ENCODE peak calls at places on chromosomes 13 and 19, in six cellular contexts. U is heart left ventricle, T is gastrocnemius medialis, F is sigmoid colon, W is tibial nerve, O is prostate gland. P is an unnamed sample.

GRCh38 chr19:46429999-46430398 is 1.3 kb upstream of the PNMA8C start:
- DNase-seq in U (no peak), T (no peak), F (no peak), W (no peak), O (no peak), P (no peak)

GRCh38 chr13:98626298-98626940 is 49.5 kb upstream of the STK24 start:
- DNase-seq in U (no peak), T (no peak), F (no peak), W (no peak), O (no peak), P (no peak)

GRCh38 chr13:83183439-83184149 is 698.7 kb downstream of the SLITRK1 start:
- DNase-seq in U (no peak), T (no peak), F (no peak), W (no peak), O (no peak), P (no peak)

GRCh38 chr19:54805665-54806515 is 2.5 kb downstream of the KIR2DL4 start:
- DNase-seq in U (no peak), T (no peak), F (no peak), W (no peak), O (no peak), P (no peak)

GRCh38 chr13:112142401-112142930 is 75.5 kb downstream of the SOX1 start:
- DNase-seq in U (no peak), T (no peak), F (no peak), W (no peak), O (no peak), P (no peak)

GRCh38 chr13:28138756-28139470 is 568 bp downstream of the PAN3 start:
- DNase-seq in U (peak; percentile 87), T (peak; percentile 61), F (peak; percentile 93), W (peak; percentile 53), O (peak; percentile 70), P (peak; percentile 85)

GRCh38 chr19:11379857-11380350 is 4.2 kb downstream of the EPOR start:
- DNase-seq in U (no peak), T (no peak), F (no peak), W (no peak), O (no peak), P (no peak)

GRCh38 chr13:58300974-58301681 is 669.6 kb downstream of the PCDH17 start:
- DNase-seq in U (no peak), T (no peak), F (no peak), W (no peak), O (no peak), P (no peak)

GRCh38 chr13:72456486-72456885 is 270.9 kb downstream of the MZT1 start:
- DNase-seq in U (no peak), T (no peak), F (no peak), W (no peak), O (no peak), P (no peak)

GRCh38 chr13:33352023-33352422 is 66.5 kb upstream of the STARD13 start:
- DNase-seq in U (no peak), T (no peak), F (no peak), W (no peak), O (no peak), P (no peak)

GRCh38 chr19:18232540-18233223 is 6.4 kb upstream of the PDE4C start:
- DNase-seq in U (no peak), T (no peak), F (no peak), W (no peak), O (no peak), P (no peak)

GRCh38 chr13:103371271-103371670 is 305.1 kb upstream of the SLC10A2 start:
- DNase-seq in U (no peak), T (no peak), F (no peak), W (no peak), O (no peak), P (no peak)

GRCh38 chr19:23799321-23799720 is 40.6 kb upstream of the ZNF681 start:
- DNase-seq in U (no peak), T (no peak), F (no peak), W (no peak), O (no peak), P (no peak)

GRCh38 chr19:3178377-3178972 is at the start of gene S1PR4:
- DNase-seq in U (peak; percentile 31), T (no peak), F (no peak), W (no peak), O (no peak), P (peak; percentile 63)

GRCh38 chr19:3655402-3656072 is 28.9 kb upstream of the CACTIN start:
- DNase-seq in U (peak; percentile 78), T (no peak), F (no peak), W (no peak), O (no peak), P (no peak)

DNA sequence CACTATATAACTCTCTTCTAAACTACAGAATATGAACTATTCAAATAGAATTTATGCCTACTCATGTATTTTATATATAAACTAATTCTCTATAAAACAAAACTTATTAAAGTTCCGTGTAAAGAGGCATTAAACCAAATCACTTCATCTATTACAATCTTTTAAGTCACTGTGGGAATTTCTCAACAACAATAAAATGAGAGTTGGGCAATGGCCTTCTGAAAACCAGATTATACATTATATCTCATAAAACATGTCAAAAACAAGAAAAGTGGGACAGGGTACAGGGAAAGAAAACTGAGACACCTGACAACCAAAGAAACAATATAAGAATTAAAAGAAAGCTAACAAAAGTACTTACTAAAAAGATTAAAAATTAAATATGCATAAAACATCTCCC is 145.2 kb downstream of the DIAPH3 start:
- DNase-seq in U (no peak), T (no peak), F (no peak), W (no peak), O (no peak), P (no peak)
- H3K4me1 ChIP-seq in U (no peaks in the 10 kb centered on the region), T (no peaks in the 10 kb centered on the region), F (no peaks in the 10 kb centered on the region), W (no peaks in the 10 kb centered on the region), O (no peaks in the 10 kb centered on the region), P (no peaks in the 10 kb centered on the region)

DNA sequence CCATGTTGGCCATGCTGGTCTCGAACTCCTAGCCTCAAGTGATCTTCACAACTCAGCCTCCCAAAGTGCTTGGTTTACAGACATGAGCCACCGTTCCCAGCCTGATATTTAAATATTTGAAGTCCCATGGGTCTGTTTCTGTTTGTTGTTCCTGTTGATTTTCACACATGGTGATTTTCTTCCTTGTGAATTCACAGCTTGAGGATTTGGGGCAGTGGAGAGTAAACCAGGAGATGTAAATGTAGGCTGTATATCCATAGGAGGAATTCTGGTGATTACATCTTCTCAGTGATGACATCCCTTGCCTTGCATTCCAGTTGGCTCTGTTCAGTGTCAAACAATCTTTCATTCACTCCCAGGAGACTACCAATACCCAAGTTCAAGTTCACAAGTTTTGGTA is 471.9 kb downstream of the KCTD12 start:
- DNase-seq in U (no peak), T (no peak), F (no peak), W (no peak), O (no peak), P (no peak)
- H3K27me3 ChIP-seq in U (no peaks in the 10 kb centered on the region), T (no peaks in the 10 kb centered on the region), F (no peaks in the 10 kb centered on the region), W (no peaks in the 10 kb centered on the region), O (no peaks in the 10 kb centered on the region), P (no peaks in the 10 kb centered on the region)

GRCh38 chr19:38975214-38975860 is at the start of gene FBXO17:
- DNase-seq in U (peak; percentile 43), T (no peak), F (peak; percentile 81), W (peak; percentile 29), O (peak; percentile 42), P (peak; percentile 77)
- TF ChIP-seq POLR2A in U (no peak), T (no peak), F (peak; percentile 21), W (no peak), O (no peak), P (no peak)

GRCh38 chr19:1856698-1857603 is 6.4 kb downstream of the KLF16 start:
- DNase-seq in U (peak; percentile 91), T (peak; percentile 56), F (peak; percentile 90), W (peak; percentile 52), O (peak; percentile 50), P (peak; percentile 92)
- H3K4me1 ChIP-seq in U (peaks cover 8% of the 10 kb centered on the region), T (peaks cover 28% of the 10 kb centered on the region), F (peaks cover 79% of the 10 kb centered on the region), W (peaks cover 60% of the 10 kb centered on the region), O (peaks cover 16% of the 10 kb centered on the region), P (peaks cover 61% of the 10 kb centered on the region)

GRCh38 chr19:15456871-15457700 is 7.3 kb downstream of the RASAL3 start:
- DNase-seq in U (no peak), T (no peak), F (no peak), W (no peak), O (no peak), P (no peak)

GRCh38 chr19:15456441-15456840 is 6.7 kb upstream of the WIZ start:
- DNase-seq in U (no peak), T (no peak), F (no peak), W (no peak), O (no peak), P (peak; percentile 75)

GRCh38 chr19:15454371-15454800 is 4.6 kb upstream of the WIZ start:
- DNase-seq in U (no peak), T (no peak), F (no peak), W (no peak), O (no peak), P (no peak)

GRCh38 chr19:15457701-15458484 is 6.5 kb downstream of the RASAL3 start:
- DNase-seq in U (no peak), T (no peak), F (no peak), W (no peak), O (no peak), P (no peak)

DNA sequence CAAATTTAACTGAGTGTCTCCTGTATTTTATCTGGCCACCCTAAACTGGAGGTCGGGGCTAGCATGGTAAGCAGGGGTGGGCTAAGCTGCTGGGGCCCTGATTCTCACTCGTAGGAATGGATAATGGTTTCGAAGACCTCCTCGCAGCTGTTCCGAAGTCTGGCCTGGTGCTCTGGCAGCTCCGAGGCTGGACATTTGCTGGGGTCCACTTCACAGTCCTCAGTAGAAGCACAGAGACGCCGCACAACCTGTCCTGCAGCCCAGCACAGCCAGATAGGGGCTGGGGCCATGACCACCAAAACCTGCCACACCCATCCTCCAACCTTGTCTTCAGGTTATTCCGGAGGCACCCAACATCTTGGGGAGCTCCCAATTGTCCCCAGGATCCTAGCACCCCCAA is 6.2 kb upstream of the WIZ start:
- DNase-seq in U (no peak), T (no peak), F (no peak), W (no peak), O (no peak), P (no peak)
- H3K27me3 ChIP-seq in U (peaks cover 28% of the 10 kb centered on the region), T (peaks cover 26% of the 10 kb centered on the region), F (peaks cover 44% of the 10 kb centered on the region), W (no peaks in the 10 kb centered on the region), O (peaks cover 8% of the 10 kb centered on the region), P (no peaks in the 10 kb centered on the region)

DNA sequence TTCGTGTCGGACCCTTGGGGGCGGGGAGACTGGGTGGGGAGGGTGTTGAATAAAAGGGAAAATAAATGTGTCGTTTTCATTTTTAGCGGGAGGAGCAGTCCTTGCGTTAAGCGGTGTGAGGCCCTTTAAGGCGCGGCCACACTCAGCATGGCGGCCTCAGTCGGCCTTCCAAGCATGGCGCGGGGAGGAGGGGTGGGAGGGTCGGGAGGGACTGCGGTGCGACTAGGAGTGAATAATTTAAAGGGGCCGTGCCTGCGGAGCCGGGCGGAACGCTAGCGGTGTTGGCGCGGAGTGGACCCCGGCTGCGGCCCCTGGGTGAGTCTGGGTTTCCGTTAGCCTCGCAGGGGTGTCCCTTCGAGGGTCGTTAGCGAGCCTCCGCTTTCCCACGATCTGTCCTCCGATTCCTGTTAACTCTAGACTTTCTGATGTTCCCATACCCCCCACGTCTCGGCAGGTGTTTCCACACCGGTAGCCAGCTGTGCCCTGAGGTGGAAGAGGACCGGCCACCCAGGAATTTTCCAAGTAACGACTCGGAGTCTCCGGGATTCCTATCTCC is 1.5 kb upstream of the PNPLA6 start:
- DNase-seq in U (peak; percentile 90), T (peak; percentile 85), F (peak; percentile 95), W (peak; percentile 74), O (peak; percentile 84), P (peak; percentile 89)
- TF ChIP-seq POLR2A in U (peak; percentile 8), T (peak; percentile 83), F (peak; percentile 57), W (peak; percentile 15), O (peak; percentile 59), P (peak; percentile 59)

P was measured in right lobe of liver.